ENCODE peak calls at places on chromosomes 13 and 19, in eight cellular contexts. Y, J, K, U, W, Z, M and N are unnamed samples.

GRCh38 chr19:677601-678380 is 1.6 kb downstream of the FSTL3 start:
- DNase-seq in Y (peak), J (no peak), K (no peak), U (no peak), W (no peak), Z (peak), M (no peak), N (no peak)

GRCh38 chr13:59483441-59484116 is 680.1 kb downstream of the DIAPH3 start:
- DNase-seq in Y (no peak), J (peak), K (no peak), U (no peak), W (peak), Z (no peak), M (no peak), N (no peak)

GRCh38 chr19:51076602-51077213 is 6.0 kb downstream of the KLK14 start:
- DNase-seq in Y (no peak), J (no peak), K (peak), U (no peak), W (no peak), Z (no peak), M (no peak), N (no peak)

GRCh38 chr19:40341601-40342482 is 6.4 kb downstream of the C19orf47 start:
- DNase-seq in Y (no peak), J (no peak), K (no peak), U (no peak), W (no peak), Z (no peak), M (no peak), N (no peak)

GRCh38 chr19:41939861-41940442 is 11.7 kb upstream of the ERFL start:
- DNase-seq in Y (no peak), J (no peak), K (no peak), U (no peak), W (no peak), Z (no peak), M (no peak), N (no peak)

GRCh38 chr19:29609636-29610035 is 3.6 kb downstream of the POP4 start:
- DNase-seq in Y (no peak), J (no peak), K (no peak), U (no peak), W (no peak), Z (no peak), M (no peak), N (no peak)

GRCh38 chr13:111556496-111556895 is 236.1 kb downstream of the TEX29 start:
- DNase-seq in Y (no peak), J (no peak), K (no peak), U (no peak), W (no peak), Z (no peak), M (no peak), N (no peak)

GRCh38 chr13:92901739-92902138 is 324.9 kb upstream of the GPC6 start:
- DNase-seq in Y (peak), J (no peak), K (no peak), U (no peak), W (no peak), Z (no peak), M (no peak), N (no peak)

GRCh38 chr13:37669845-37670244 is 71.3 kb upstream of the POSTN start:
- DNase-seq in Y (no peak), J (no peak), K (no peak), U (no peak), W (no peak), Z (no peak), M (no peak), N (no peak)

GRCh38 chr19:1590641-1591397 is 1.8 kb downstream of the MBD3 start:
- DNase-seq in Y (peak), J (peak), K (no peak), U (no peak), W (peak), Z (no peak), M (peak), N (no peak)

GRCh38 chr19:5285955-5286354 is 54.7 kb downstream of the PTPRS start:
- DNase-seq in Y (no peak), J (no peak), K (no peak), U (no peak), W (no peak), Z (no peak), M (no peak), N (no peak)

GRCh38 chr19:56133858-56134654 is 7.0 kb upstream of the ZNF444 start:
- DNase-seq in Y (peak), J (peak), K (no peak), U (no peak), W (no peak), Z (no peak), M (no peak), N (no peak)

GRCh38 chr13:95246292-95247082 is 54.8 kb downstream of the ABCC4 start:
- DNase-seq in Y (peak), J (no peak), K (no peak), U (no peak), W (no peak), Z (peak), M (no peak), N (no peak)

GRCh38 chr13:49954674-49955455 is 18.7 kb upstream of the SPRYD7 start:
- DNase-seq in Y (no peak), J (no peak), K (no peak), U (no peak), W (no peak), Z (no peak), M (no peak), N (no peak)

GRCh38 chr19:30606114-30607050 is 234.2 kb downstream of the ZNF536 start:
- DNase-seq in Y (no peak), J (no peak), K (no peak), U (no peak), W (no peak), Z (no peak), M (no peak), N (no peak)

GRCh38 chr19:45172173-45172572 is 5.9 kb downstream of the TRAPPC6A start:
- DNase-seq in Y (no peak), J (no peak), K (no peak), U (no peak), W (no peak), Z (no peak), M (no peak), N (no peak)

GRCh38 chr13:75647126-75647784 is 11.1 kb downstream of the LMO7 start:
- DNase-seq in Y (no peak), J (no peak), K (no peak), U (no peak), W (no peak), Z (no peak), M (no peak), N (no peak)

GRCh38 chr13:85995788-85996418 is 196.7 kb upstream of the SLITRK6 start:
- DNase-seq in Y (no peak), J (no peak), K (no peak), U (no peak), W (no peak), Z (no peak), M (no peak), N (no peak)

GRCh38 chr13:66562054-66562453 is 668.1 kb downstream of the PCDH9 start:
- DNase-seq in Y (no peak), J (no peak), K (no peak), U (no peak), W (no peak), Z (no peak), M (no peak), N (no peak)

GRCh38 chr13:28574617-28575142 is 79.8 kb upstream of the FLT1 start:
- DNase-seq in Y (peak), J (no peak), K (no peak), U (no peak), W (peak), Z (peak), M (peak), N (peak)

GRCh38 chr19:17726136-17726741 is 7.0 kb downstream of the MAP1S start:
- DNase-seq in Y (no peak), J (no peak), K (no peak), U (no peak), W (no peak), Z (no peak), M (no peak), N (no peak)

GRCh38 chr13:50916701-50917184 is 7.2 kb downstream of the RNASEH2B start:
- DNase-seq in Y (no peak), J (no peak), K (no peak), U (no peak), W (no peak), Z (no peak), M (no peak), N (peak)

GRCh38 chr13:30026093-30026492 is 175.7 kb upstream of the UBL3 start:
- DNase-seq in Y (no peak), J (no peak), K (no peak), U (no peak), W (peak), Z (no peak), M (no peak), N (no peak)

GRCh38 chr13:92574499-92574898 is 652.1 kb upstream of the GPC6 start:
- DNase-seq in Y (no peak), J (no peak), K (no peak), U (no peak), W (no peak), Z (no peak), M (no peak), N (no peak)

GRCh38 chr19:9674669-9675357 is at the start of gene ZNF562:
- DNase-seq in Y (peak), J (peak), K (peak), U (peak), W (peak), Z (peak), M (peak), N (peak)

GRCh38 chr19:17255150-17255621 is 9.4 kb downstream of the USHBP1 start:
- DNase-seq in Y (peak), J (no peak), K (no peak), U (no peak), W (no peak), Z (no peak), M (peak), N (no peak)

GRCh38 chr13:34162545-34162936 is 344.6 kb downstream of the RFC3 start:
- DNase-seq in Y (no peak), J (no peak), K (no peak), U (no peak), W (no peak), Z (no peak), M (no peak), N (no peak)

GRCh38 chr13:44267203-44267602 is 106.4 kb upstream of the SERP2 start:
- DNase-seq in Y (no peak), J (no peak), K (no peak), U (no peak), W (no peak), Z (no peak), M (no peak), N (no peak)

GRCh38 chr13:94312511-94313191 is 166.8 kb downstream of the DCT start:
- DNase-seq in Y (no peak), J (no peak), K (no peak), U (no peak), W (no peak), Z (no peak), M (no peak), N (no peak)

GRCh38 chr13:25678398-25678797 is 306.6 kb downstream of the ATP8A2 start:
- DNase-seq in Y (no peak), J (no peak), K (no peak), U (no peak), W (no peak), Z (no peak), M (peak), N (no peak)

GRCh38 chr13:71290963-71291937 is 575.8 kb downstream of the DACH1 start:
- DNase-seq in Y (peak), J (no peak), K (no peak), U (peak), W (peak), Z (no peak), M (peak), N (peak)

GRCh38 chr13:93147293-93147645 is 79.3 kb upstream of the GPC6 start:
- DNase-seq in Y (no peak), J (no peak), K (no peak), U (no peak), W (peak), Z (no peak), M (no peak), N (no peak)

GRCh38 chr19:29683009-29683408 is 17.7 kb downstream of the PLEKHF1 start:
- DNase-seq in Y (no peak), J (no peak), K (no peak), U (no peak), W (peak), Z (no peak), M (no peak), N (no peak)

GRCh38 chr13:20713014-20713376 is 9.5 kb downstream of the IL17D start:
- DNase-seq in Y (no peak), J (no peak), K (no peak), U (no peak), W (no peak), Z (no peak), M (no peak), N (no peak)

DNA sequence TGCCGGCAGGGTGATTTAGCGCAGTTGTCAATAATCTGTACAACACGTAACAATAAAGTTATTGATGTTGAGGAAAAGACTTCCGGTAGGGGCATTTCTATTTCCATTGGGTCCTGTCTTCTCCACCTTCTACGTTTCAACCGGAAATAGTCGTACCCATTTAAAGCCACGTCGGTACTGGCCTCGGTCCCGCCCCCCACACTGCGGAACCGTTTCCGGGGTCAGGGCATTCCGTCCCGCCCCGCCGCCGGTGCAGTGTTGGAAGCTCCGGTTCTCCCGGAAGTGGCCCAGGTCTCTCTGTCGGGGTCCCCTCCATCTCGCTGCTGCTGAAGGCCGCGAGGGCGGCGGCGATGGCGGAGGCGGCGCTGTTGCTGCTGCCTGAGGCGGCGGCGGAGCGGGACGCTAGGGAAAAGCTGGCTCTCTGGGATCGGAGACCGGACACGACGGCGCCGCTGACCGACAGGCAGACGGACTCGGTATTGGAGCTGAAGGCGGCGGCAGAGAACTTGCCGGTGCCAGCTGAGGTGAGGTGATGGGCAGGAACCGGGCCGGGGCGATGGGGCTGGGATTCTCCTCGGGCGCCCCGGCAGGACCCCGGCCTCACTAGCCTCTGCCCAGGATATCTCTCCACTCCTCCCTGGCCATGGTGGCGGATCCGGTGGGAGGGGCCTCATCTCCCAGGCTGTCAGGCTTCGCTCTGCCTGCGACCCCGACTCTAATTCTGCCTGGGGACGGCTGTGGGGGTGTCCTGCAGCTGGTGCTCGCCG is at the start of gene COG3:
- DNase-seq in Y (peak), J (peak), K (peak), U (peak), W (peak), Z (peak), M (peak), N (peak)
- TF ChIP-seq CTCF in Y (peak), J (no peak), K (no peak), U (peak), W (no peak), Z (peak), M (no peak), N (peak)

GRCh38 chr19:3031607-3031867 is 2.5 kb upstream of the TLE2 start:
- DNase-seq in Y (no peak), J (no peak), K (no peak), U (no peak), W (no peak), Z (no peak), M (no peak), N (no peak)

GRCh38 chr19:3027981-3028304 is 1.1 kb downstream of the TLE2 start:
- DNase-seq in Y (no peak), J (no peak), K (no peak), U (no peak), W (no peak), Z (no peak), M (no peak), N (no peak)

GRCh38 chr19:3027292-3027691 is 1.8 kb downstream of the TLE2 start:
- DNase-seq in Y (no peak), J (no peak), K (no peak), U (no peak), W (no peak), Z (no peak), M (no peak), N (no peak)

GRCh38 chr19:3028305-3029069 is 593 bp downstream of the TLE2 start:
- DNase-seq in Y (no peak), J (no peak), K (no peak), U (no peak), W (no peak), Z (no peak), M (no peak), N (no peak)

GRCh38 chr19:3029070-3029923 is at the start of gene TLE2:
- DNase-seq in Y (no peak), J (no peak), K (no peak), U (no peak), W (no peak), Z (no peak), M (no peak), N (no peak)
- TF ChIP-seq CTCF in Y (no peak), J (no peak), K (no peak), U (no peak), W (no peak), Z (no peak), M (no peak), N (no peak)

GRCh38 chr19:48169974-48170803 is at the start of the genes LIG1 and ZSWIM9:
- DNase-seq in Y (peak), J (peak), K (peak), U (peak), W (peak), Z (peak), M (peak), N (peak)
- TF ChIP-seq CTCF in Y (no peak), J (no peak), K (no peak), U (peak), W (no peak), Z (no peak), M (no peak), N (peak)

GRCh38 chr13:63731896-63732295 is 2316.2 kb upstream of the PCDH20 start:
- DNase-seq in Y (no peak), J (no peak), K (no peak), U (no peak), W (no peak), Z (no peak), M (peak), N (no peak)
- TF ChIP-seq CTCF in Y (no peak), J (no peak), K (no peak), U (no peak), W (no peak), Z (no peak), M (no peak), N (no peak)

DNA sequence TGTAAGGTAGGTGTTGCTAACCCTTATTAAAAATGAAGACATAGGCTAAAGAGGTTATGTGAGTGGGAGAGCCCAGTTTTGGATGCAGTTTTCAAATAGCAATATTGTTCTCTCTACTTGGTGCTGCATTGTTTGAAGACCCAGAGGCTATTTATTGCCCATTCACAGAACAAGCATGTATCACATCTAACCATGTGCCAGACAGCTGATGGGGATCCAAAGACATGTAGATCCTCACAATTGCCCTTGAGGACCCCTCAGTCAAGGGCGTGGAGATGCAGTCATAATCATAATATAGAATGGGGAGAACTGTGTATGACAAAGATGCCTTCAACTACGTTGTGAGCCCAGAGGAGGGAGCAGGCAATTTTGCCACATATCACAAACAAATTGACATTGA is 70.5 kb downstream of the NHLRC3 start:
- DNase-seq in Y (no peak), J (no peak), K (no peak), U (no peak), W (no peak), Z (no peak), M (no peak), N (no peak)
- TF ChIP-seq CTCF in Y (no peak), J (no peak), K (no peak), U (no peak), W (no peak), Z (no peak), M (no peak), N (no peak)